ENCODE peak calls at places on chromosomes 7 and 10, in seven cellular contexts. V is HCT116; N is breast epithelium; Z is iPS DF 19.7; F is fibroblast of lung; G is activated effector memory CD4-positive, alpha-beta T cell treated with Interleukin-2 at 50 U/mL for 16 hours; M is stimulated activated CD8-positive, alpha-beta memory T cell treated with anti-CD3 and anti-CD28 coated beads, Interleukin-15, amount 100 ng/mL, for 1 hour. Q is an unnamed sample.

GRCh38 chr7:7766671-7767070 is 48.3 kb upstream of the RPA3 start:
- DNase-seq in V (no peak), N (no peak), Z (no peak), F (no peak), G (no peak), M (no peak), Q (no peak)

GRCh38 chr7:148581685-148582084 is 8.9 kb upstream of the C7orf33 start:
- DNase-seq in V (no peak), N (no peak), Z (no peak), F (no peak), G (no peak), M (no peak), Q (no peak)

GRCh38 chr10:113128450-113129105 is 178.5 kb downstream of the TCF7L2 start:
- DNase-seq in V (no peak), N (no peak), Z (no peak), F (no peak), G (no peak), M (no peak), Q (no peak)

GRCh38 chr7:129388353-129389098 is 45.7 kb upstream of the STRIP2 start:
- DNase-seq in V (no peak), N (no peak), Z (no peak), F (no peak), G (no peak), M (no peak), Q (no peak)

GRCh38 chr7:76187246-76187645 is 14.4 kb upstream of the SRRM3 start:
- DNase-seq in V (no peak), N (no peak), Z (no peak), F (no peak), G (no peak), M (no peak), Q (no peak)

GRCh38 chr10:119031496-119032059 is 2.1 kb downstream of the NANOS1 start:
- DNase-seq in V (no peak), N (no peak), Z (no peak), F (no peak), G (no peak), M (no peak), Q (no peak)

GRCh38 chr10:113360870-113361269 is 192.0 kb upstream of the HABP2 start:
- DNase-seq in V (no peak), N (no peak), Z (no peak), F (no peak), G (no peak), M (no peak), Q (no peak)

GRCh38 chr10:82278401-82279182 is 403.6 kb downstream of the NRG3 start:
- DNase-seq in V (no peak), N (no peak), Z (no peak), F (no peak), G (no peak), M (no peak), Q (no peak)

GRCh38 chr10:42553064-42553407 is 85.3 kb downstream of the ZNF33B start:
- DNase-seq in V (no peak), N (no peak), Z (no peak), F (no peak), G (no peak), M (no peak), Q (no peak)

GRCh38 chr7:32892521-32893224 is 1.1 kb upstream of the KBTBD2 start:
- DNase-seq in V (peak), N (peak), Z (no peak), F (peak), G (peak), M (peak), Q (peak)

GRCh38 chr10:8060010-8060703 is 5.7 kb downstream of the GATA3 start:
- DNase-seq in V (no peak), N (peak), Z (no peak), F (peak), G (peak), M (no peak), Q (no peak)

GRCh38 chr10:25600651-25601050 is 333.4 kb upstream of the MYO3A start:
- DNase-seq in V (no peak), N (no peak), Z (no peak), F (no peak), G (no peak), M (no peak), Q (no peak)

GRCh38 chr10:92972066-92972870 is 88.3 kb upstream of the CYP26C1 start:
- DNase-seq in V (peak), N (no peak), Z (no peak), F (peak), G (no peak), M (no peak), Q (no peak)

GRCh38 chr7:79548616-79549206 is 95.2 kb upstream of the MAGI2 start:
- DNase-seq in V (no peak), N (no peak), Z (no peak), F (no peak), G (no peak), M (no peak), Q (no peak)

GRCh38 chr7:157787275-157787701 is 450.5 kb downstream of the DNAJB6 start:
- DNase-seq in V (no peak), N (no peak), Z (no peak), F (no peak), G (no peak), M (no peak), Q (no peak)

GRCh38 chr7:93873998-93874574 is 16.5 kb downstream of the TFPI2 start:
- DNase-seq in V (no peak), N (no peak), Z (no peak), F (no peak), G (no peak), M (no peak), Q (no peak)

GRCh38 chr10:88642254-88642653 is 22.0 kb upstream of the LIPF start:
- DNase-seq in V (no peak), N (no peak), Z (no peak), F (no peak), G (no peak), M (no peak), Q (no peak)

GRCh38 chr10:124025638-124026336 is 67.6 kb downstream of the CHST15 start:
- DNase-seq in V (peak), N (no peak), Z (no peak), F (peak), G (no peak), M (no peak), Q (no peak)

GRCh38 chr10:101397140-101397539 is 43.2 kb downstream of the BTRC start:
- DNase-seq in V (peak), N (no peak), Z (no peak), F (peak), G (no peak), M (no peak), Q (no peak)

GRCh38 chr10:108877130-108877529 is 1046.2 kb downstream of the XPNPEP1 start:
- DNase-seq in V (no peak), N (no peak), Z (no peak), F (peak), G (no peak), M (no peak), Q (no peak)

GRCh38 chr10:61798711-61799110 is 102.8 kb upstream of the ARID5B start:
- DNase-seq in V (no peak), N (no peak), Z (no peak), F (no peak), G (no peak), M (no peak), Q (no peak)

GRCh38 chr10:34918060-34918840 is 103.2 kb upstream of the PARD3 start:
- DNase-seq in V (no peak), N (no peak), Z (no peak), F (no peak), G (no peak), M (no peak), Q (no peak)

GRCh38 chr7:89623018-89623672 is 531.1 kb upstream of the STEAP1 start:
- DNase-seq in V (peak), N (no peak), Z (peak), F (peak), G (no peak), M (no peak), Q (no peak)

GRCh38 chr7:120052884-120053382 is 220.0 kb upstream of the KCND2 start:
- DNase-seq in V (no peak), N (peak), Z (no peak), F (peak), G (no peak), M (no peak), Q (peak)

GRCh38 chr7:73526892-73527821 is 5.1 kb upstream of the BAZ1B start:
- DNase-seq in V (no peak), N (no peak), Z (no peak), F (no peak), G (no peak), M (no peak), Q (peak)

GRCh38 chr7:114539575-114539974 is 125.0 kb downstream of the FOXP2 start:
- DNase-seq in V (peak), N (no peak), Z (no peak), F (no peak), G (no peak), M (no peak), Q (no peak)

GRCh38 chr7:135193615-135194081 is 17.7 kb downstream of the WDR91 start:
- DNase-seq in V (no peak), N (peak), Z (no peak), F (peak), G (no peak), M (no peak), Q (no peak)

Q was measured in posterior vena cava.